ENCODE peak calls at places on chromosomes 4 and X, in six cellular contexts. One of them, this sample, is unnamed.
A peak's percentile ranks its signal among the peaks of the same experiment; 100 is the strongest.

GRCh38 chr4:26321326-26322276 is 787 bp downstream of the RBPJ start:
- DNase-seq in transverse colon: peak; percentile 37
- DNase-seq in K562: no peak
- DNase-seq in stomach: no peak
- DNase-seq in breast epithelium: no peak
- DNase-seq in spleen: peak; percentile 88
- DNase-seq in this sample: no peak

GRCh38 chr4:148454835-148455234 is 12.6 kb upstream of the NR3C2 start:
- DNase-seq in breast epithelium: no peak
- DNase-seq in transverse colon: no peak
- DNase-seq in stomach: no peak
- DNase-seq in spleen: no peak
- DNase-seq in K562: no peak
- DNase-seq in this sample: no peak

GRCh38 chrX:79452879-79453278 is 85.7 kb upstream of the ITM2A start:
- DNase-seq in breast epithelium: no peak
- DNase-seq in stomach: peak; percentile 34
- DNase-seq in spleen: no peak
- DNase-seq in transverse colon: peak; percentile 32
- DNase-seq in K562: no peak
- DNase-seq in this sample: no peak

GRCh38 chr4:11182586-11183357 is 245.9 kb downstream of the HS3ST1 start:
- DNase-seq in breast epithelium: no peak
- DNase-seq in stomach: no peak
- DNase-seq in transverse colon: no peak
- DNase-seq in spleen: no peak
- DNase-seq in K562: no peak
- DNase-seq in this sample: no peak

GRCh38 chr4:12679217-12679616 is 804.9 kb downstream of the RAB28 start:
- DNase-seq in breast epithelium: no peak
- DNase-seq in stomach: no peak
- DNase-seq in K562: no peak
- DNase-seq in transverse colon: no peak
- DNase-seq in spleen: no peak
- DNase-seq in this sample: no peak

GRCh38 chr4:109079177-109079576 is 223.3 kb downstream of the COL25A1 start:
- DNase-seq in K562: no peak
- DNase-seq in stomach: no peak
- DNase-seq in transverse colon: no peak
- DNase-seq in breast epithelium: no peak
- DNase-seq in spleen: no peak
- DNase-seq in this sample: no peak

GRCh38 chrX:133776072-133776471 is 209.3 kb downstream of the GPC3 start:
- DNase-seq in breast epithelium: no peak
- DNase-seq in spleen: no peak
- DNase-seq in transverse colon: peak; percentile 9
- DNase-seq in K562: peak; percentile 40
- DNase-seq in stomach: peak; percentile 27
- DNase-seq in this sample: no peak

GRCh38 chrX:51728202-51728601 is 15.0 kb upstream of the GSPT2 start:
- DNase-seq in breast epithelium: no peak
- DNase-seq in K562: no peak
- DNase-seq in stomach: no peak
- DNase-seq in transverse colon: no peak
- DNase-seq in spleen: no peak
- DNase-seq in this sample: no peak

GRCh38 chr4:76748649-76749048 is 149.3 kb downstream of the SOWAHB start:
- DNase-seq in breast epithelium: no peak
- DNase-seq in transverse colon: peak; percentile 63
- DNase-seq in K562: no peak
- DNase-seq in spleen: no peak
- DNase-seq in stomach: peak; percentile 57
- DNase-seq in this sample: no peak

GRCh38 chr4:40840255-40840984 is 90.7 kb downstream of the NSUN7 start:
- DNase-seq in stomach: no peak
- DNase-seq in spleen: no peak
- DNase-seq in breast epithelium: no peak
- DNase-seq in transverse colon: no peak
- DNase-seq in K562: no peak
- DNase-seq in this sample: no peak

GRCh38 chr4:17082186-17082585 is 183.7 kb upstream of the LDB2 start:
- DNase-seq in breast epithelium: no peak
- DNase-seq in stomach: no peak
- DNase-seq in spleen: no peak
- DNase-seq in K562: no peak
- DNase-seq in transverse colon: no peak
- DNase-seq in this sample: no peak

GRCh38 chr4:120718979-120719566 is 203.5 kb downstream of the PRDM5 start:
- DNase-seq in K562: no peak
- DNase-seq in spleen: no peak
- DNase-seq in stomach: no peak
- DNase-seq in transverse colon: peak; percentile 35
- DNase-seq in breast epithelium: no peak
- DNase-seq in this sample: no peak

GRCh38 chrX:132395645-132396044 is 93.2 kb downstream of the MBNL3 start:
- DNase-seq in breast epithelium: no peak
- DNase-seq in K562: no peak
- DNase-seq in spleen: no peak
- DNase-seq in transverse colon: no peak
- DNase-seq in stomach: no peak
- DNase-seq in this sample: no peak

GRCh38 chr4:185589067-185589844 is 53.9 kb upstream of the PDLIM3 start:
- DNase-seq in K562: no peak
- DNase-seq in breast epithelium: no peak
- DNase-seq in stomach: no peak
- DNase-seq in spleen: no peak
- DNase-seq in transverse colon: no peak
- DNase-seq in this sample: no peak

GRCh38 chrX:118370921-118371624 is 25.2 kb downstream of the WDR44 start:
- DNase-seq in breast epithelium: no peak
- DNase-seq in stomach: no peak
- DNase-seq in spleen: no peak
- DNase-seq in transverse colon: no peak
- DNase-seq in K562: no peak
- DNase-seq in this sample: no peak

GRCh38 chr4:19748470-19748869 is 503.2 kb upstream of the SLIT2 start:
- DNase-seq in stomach: no peak
- DNase-seq in breast epithelium: no peak
- DNase-seq in spleen: no peak
- DNase-seq in K562: peak; percentile 11
- DNase-seq in transverse colon: peak; percentile 14
- DNase-seq in this sample: no peak

GRCh38 chrX:39705299-39705698 is 392.5 kb downstream of the BCOR start:
- DNase-seq in breast epithelium: peak; percentile 77
- DNase-seq in K562: no peak
- DNase-seq in transverse colon: peak; percentile 58
- DNase-seq in stomach: peak; percentile 67
- DNase-seq in spleen: no peak
- DNase-seq in this sample: no peak

GRCh38 chrX:73916931-73917657 is 354.1 kb downstream of the CHIC1 start:
- DNase-seq in spleen: no peak
- DNase-seq in transverse colon: no peak
- DNase-seq in stomach: no peak
- DNase-seq in breast epithelium: no peak
- DNase-seq in K562: no peak
- DNase-seq in this sample: no peak

DNA sequence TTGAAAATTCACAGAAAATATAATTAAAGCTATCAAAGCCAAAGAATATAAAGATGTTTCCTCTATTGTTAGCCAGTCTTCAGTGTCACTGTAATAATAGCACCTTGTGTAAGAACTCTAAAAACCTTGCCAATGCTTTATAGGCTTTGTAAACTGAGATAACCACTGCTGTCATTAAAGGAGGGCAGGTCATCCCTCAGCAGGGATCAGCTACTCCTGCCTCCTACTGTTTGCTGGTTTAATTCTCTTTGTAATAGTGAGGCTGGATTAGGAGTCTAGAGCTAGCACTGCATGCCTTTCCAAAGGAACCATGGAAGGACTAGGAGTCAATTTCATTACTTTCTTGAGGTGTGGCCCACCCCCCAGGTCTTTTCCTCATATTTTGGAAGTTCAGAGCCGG is 46.2 kb downstream of the FHIP1A start:
- DNase-seq in breast epithelium: no peak
- DNase-seq in spleen: no peak
- DNase-seq in transverse colon: peak; percentile 12
- DNase-seq in K562: no peak
- DNase-seq in stomach: no peak
- DNase-seq in this sample: no peak
- TF ChIP-seq POLR2AphosphoS5 in breast epithelium: no peak
- TF ChIP-seq POLR2AphosphoS5 in spleen: no peak
- TF ChIP-seq POLR2AphosphoS5 in transverse colon: no peak
- TF ChIP-seq POLR2AphosphoS5 in K562: no peak
- TF ChIP-seq POLR2AphosphoS5 in stomach: no peak
- TF ChIP-seq POLR2AphosphoS5 in this sample: no peak

GRCh38 chr4:183099537-183100297 is 660 bp downstream of the WWC2 start:
- DNase-seq in stomach: peak; percentile 29
- DNase-seq in spleen: peak; percentile 80
- DNase-seq in transverse colon: no peak
- DNase-seq in breast epithelium: no peak
- DNase-seq in K562: peak; percentile 38
- DNase-seq in this sample: no peak
- TF ChIP-seq POLR2AphosphoS5 in stomach: no peak
- TF ChIP-seq POLR2AphosphoS5 in spleen: no peak
- TF ChIP-seq POLR2AphosphoS5 in transverse colon: no peak
- TF ChIP-seq POLR2AphosphoS5 in breast epithelium: no peak
- TF ChIP-seq POLR2AphosphoS5 in K562: no peak
- TF ChIP-seq POLR2AphosphoS5 in this sample: no peak

GRCh38 chr4:38762560-38762959 is 20.2 kb downstream of the TLR10 start:
- DNase-seq in transverse colon: no peak
- DNase-seq in breast epithelium: no peak
- DNase-seq in K562: no peak
- DNase-seq in stomach: no peak
- DNase-seq in spleen: peak; percentile 79
- DNase-seq in this sample: no peak

GRCh38 chr4:38757945-38758344 is 24.8 kb downstream of the TLR10 start:
- DNase-seq in breast epithelium: no peak
- DNase-seq in spleen: no peak
- DNase-seq in stomach: peak; percentile 33
- DNase-seq in K562: no peak
- DNase-seq in transverse colon: peak; percentile 26
- DNase-seq in this sample: no peak

GRCh38 chr4:38759790-38760122 is 23.0 kb downstream of the TLR10 start:
- DNase-seq in spleen: no peak
- DNase-seq in K562: no peak
- DNase-seq in stomach: no peak
- DNase-seq in breast epithelium: no peak
- DNase-seq in transverse colon: no peak
- DNase-seq in this sample: no peak

GRCh38 chr4:38760915-38761314 is 21.9 kb downstream of the TLR10 start:
- DNase-seq in spleen: no peak
- DNase-seq in stomach: no peak
- DNase-seq in breast epithelium: no peak
- DNase-seq in K562: no peak
- DNase-seq in transverse colon: no peak
- DNase-seq in this sample: no peak

DNA sequence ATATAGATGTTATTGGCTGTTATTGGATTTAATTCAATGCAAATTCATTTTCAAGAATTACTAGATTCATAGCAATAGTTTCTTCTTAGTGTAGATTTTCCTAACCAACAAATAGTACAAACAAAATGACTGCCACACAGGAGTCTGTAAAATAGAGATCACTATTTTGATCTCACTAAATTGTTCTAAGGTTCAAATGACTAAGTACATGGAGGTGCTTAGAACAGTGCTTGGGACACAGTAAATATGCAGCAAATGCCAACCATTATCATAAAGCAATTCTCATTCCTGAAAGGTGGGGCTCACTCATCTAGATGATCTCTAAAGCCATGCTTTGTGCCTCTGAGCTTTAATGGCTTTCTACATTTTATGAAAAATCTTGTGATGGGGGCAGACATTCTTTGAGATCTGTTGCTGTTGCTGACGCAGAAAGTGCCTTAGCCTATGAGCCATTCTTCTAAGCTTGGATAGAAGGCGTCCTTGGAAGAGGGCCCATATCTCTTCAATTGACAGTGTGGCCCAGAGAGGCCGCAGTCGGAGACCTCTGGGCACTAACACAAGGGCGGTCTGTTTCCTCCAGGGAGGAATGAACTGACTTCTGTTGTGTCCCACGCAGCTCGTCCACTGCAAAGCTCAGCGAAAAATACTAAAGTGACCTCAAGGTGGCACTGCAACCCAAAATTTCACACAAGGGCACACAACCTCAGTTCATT is 23.6 kb downstream of the TLR10 start:
- DNase-seq in breast epithelium: no peak
- DNase-seq in spleen: no peak
- DNase-seq in transverse colon: peak; percentile 68
- DNase-seq in K562: peak; percentile 58
- DNase-seq in stomach: peak; percentile 52
- DNase-seq in this sample: no peak
- TF ChIP-seq POLR2AphosphoS5 in breast epithelium: no peak
- TF ChIP-seq POLR2AphosphoS5 in spleen: peak; percentile 19
- TF ChIP-seq POLR2AphosphoS5 in transverse colon: no peak
- TF ChIP-seq POLR2AphosphoS5 in K562: no peak
- TF ChIP-seq POLR2AphosphoS5 in stomach: peak; percentile 14
- TF ChIP-seq POLR2AphosphoS5 in this sample: no peak

DNA sequence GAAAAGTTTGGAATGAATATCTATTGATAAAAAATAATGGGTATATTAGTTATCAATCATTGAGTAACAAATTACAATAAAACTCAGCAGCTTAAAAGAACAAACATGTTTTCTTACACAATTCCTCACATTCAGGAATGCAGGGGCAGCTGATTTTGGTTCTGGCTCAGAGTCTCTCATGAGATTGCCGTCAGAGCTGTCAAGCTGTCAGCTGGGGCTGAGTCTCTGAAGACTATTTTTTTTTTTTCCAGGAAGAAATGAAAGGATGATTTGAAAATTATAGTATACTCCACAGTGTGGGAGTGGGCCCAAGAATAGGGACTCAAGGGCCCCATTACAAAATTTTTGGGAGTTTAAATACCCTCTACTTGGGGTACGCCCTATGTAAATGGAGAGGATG is 219.1 kb downstream of the GC start:
- DNase-seq in spleen: no peak
- DNase-seq in stomach: no peak
- DNase-seq in K562: no peak
- DNase-seq in breast epithelium: no peak
- DNase-seq in transverse colon: no peak
- DNase-seq in this sample: no peak
- TF ChIP-seq POLR2AphosphoS5 in spleen: no peak
- TF ChIP-seq POLR2AphosphoS5 in stomach: no peak
- TF ChIP-seq POLR2AphosphoS5 in K562: no peak
- TF ChIP-seq POLR2AphosphoS5 in breast epithelium: no peak
- TF ChIP-seq POLR2AphosphoS5 in transverse colon: no peak
- TF ChIP-seq POLR2AphosphoS5 in this sample: no peak

GRCh38 chr4:90127223-90127705 is at the start of gene CCSER1:
- DNase-seq in K562: no peak
- DNase-seq in transverse colon: peak; percentile 86
- DNase-seq in breast epithelium: peak; percentile 87
- DNase-seq in spleen: peak; percentile 95
- DNase-seq in stomach: peak; percentile 85
- DNase-seq in this sample: peak; percentile 31
- TF ChIP-seq POLR2AphosphoS5 in K562: no peak
- TF ChIP-seq POLR2AphosphoS5 in transverse colon: peak; percentile 97
- TF ChIP-seq POLR2AphosphoS5 in breast epithelium: peak; percentile 86
- TF ChIP-seq POLR2AphosphoS5 in spleen: peak; percentile 99
- TF ChIP-seq POLR2AphosphoS5 in stomach: peak; percentile 98
- TF ChIP-seq POLR2AphosphoS5 in this sample: peak; percentile 92

DNA sequence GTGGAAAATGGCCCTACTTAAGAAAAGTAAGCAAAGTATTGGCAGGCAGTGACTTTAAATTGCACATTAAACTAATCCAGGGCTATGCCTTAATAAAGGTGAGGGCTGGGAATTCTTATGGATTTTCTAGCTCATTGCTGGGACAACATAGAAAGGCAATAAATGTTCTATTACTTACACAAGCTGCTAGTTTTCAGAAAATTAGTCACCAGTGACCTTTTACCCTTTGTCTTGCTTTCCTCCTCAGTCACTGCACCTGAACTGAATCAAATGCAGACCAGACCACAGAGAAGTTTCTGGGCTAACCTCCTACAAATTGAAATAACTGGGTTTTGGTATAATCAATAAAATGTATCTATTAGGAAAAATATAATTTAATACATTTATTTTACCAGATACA is 694.4 kb upstream of the FAM241A start:
- DNase-seq in spleen: no peak
- DNase-seq in transverse colon: no peak
- DNase-seq in breast epithelium: no peak
- DNase-seq in K562: no peak
- DNase-seq in stomach: no peak
- DNase-seq in this sample: no peak
- TF ChIP-seq POLR2AphosphoS5 in spleen: no peak
- TF ChIP-seq POLR2AphosphoS5 in transverse colon: no peak
- TF ChIP-seq POLR2AphosphoS5 in breast epithelium: no peak
- TF ChIP-seq POLR2AphosphoS5 in K562: no peak
- TF ChIP-seq POLR2AphosphoS5 in stomach: no peak
- TF ChIP-seq POLR2AphosphoS5 in this sample: no peak

This sample was measured in GM12891.